ENCODE peak calls at places on chromosome 16, in four cellular contexts. One of them, this sample, is unnamed.

GRCh38 chr16:79066621-79067020 is 533.9 kb downstream of the MAF start:
- DNase-seq in HCT116: no peak
- DNase-seq in OCI-LY7: no peak
- DNase-seq in mucosa of descending colon: no peak
- DNase-seq in this sample: no peak

GRCh38 chr16:642189-643049 is 791 bp downstream of the MCRIP2 start:
- DNase-seq in HCT116: no peak
- DNase-seq in OCI-LY7: peak; percentile 60
- DNase-seq in mucosa of descending colon: peak; percentile 84
- DNase-seq in this sample: peak; percentile 81

GRCh38 chr16:49706620-49707355 is 149.1 kb downstream of the ZNF423 start:
- DNase-seq in mucosa of descending colon: no peak
- DNase-seq in OCI-LY7: no peak
- DNase-seq in HCT116: no peak
- DNase-seq in this sample: no peak

GRCh38 chr16:25959216-25959615 is 267.5 kb downstream of the HS3ST4 start:
- DNase-seq in mucosa of descending colon: peak; percentile 71
- DNase-seq in OCI-LY7: no peak
- DNase-seq in HCT116: no peak
- DNase-seq in this sample: no peak

GRCh38 chr16:11562941-11563340 is 23.8 kb downstream of the LITAF start:
- DNase-seq in OCI-LY7: no peak
- DNase-seq in mucosa of descending colon: no peak
- DNase-seq in HCT116: no peak
- DNase-seq in this sample: no peak

GRCh38 chr16:79658301-79659001 is 57.9 kb upstream of the MAF start:
- DNase-seq in mucosa of descending colon: peak; percentile 8
- DNase-seq in HCT116: no peak
- DNase-seq in OCI-LY7: no peak
- DNase-seq in this sample: no peak

GRCh38 chr16:24015923-24016322 is 180.1 kb downstream of the PRKCB start:
- DNase-seq in HCT116: no peak
- DNase-seq in OCI-LY7: no peak
- DNase-seq in mucosa of descending colon: no peak
- DNase-seq in this sample: no peak

GRCh38 chr16:30786936-30787612 is at the start of gene ZNF629:
- DNase-seq in OCI-LY7: peak; percentile 39
- DNase-seq in HCT116: peak; percentile 39
- DNase-seq in mucosa of descending colon: peak; percentile 80
- DNase-seq in this sample: no peak

GRCh38 chr16:11285842-11286241 is 4.7 kb upstream of the PRM1 start:
- DNase-seq in OCI-LY7: no peak
- DNase-seq in mucosa of descending colon: no peak
- DNase-seq in HCT116: no peak
- DNase-seq in this sample: no peak

GRCh38 chr16:74734361-74735161 is 33.9 kb upstream of the MLKL start:
- DNase-seq in OCI-LY7: no peak
- DNase-seq in HCT116: no peak
- DNase-seq in mucosa of descending colon: no peak
- DNase-seq in this sample: no peak

DNA sequence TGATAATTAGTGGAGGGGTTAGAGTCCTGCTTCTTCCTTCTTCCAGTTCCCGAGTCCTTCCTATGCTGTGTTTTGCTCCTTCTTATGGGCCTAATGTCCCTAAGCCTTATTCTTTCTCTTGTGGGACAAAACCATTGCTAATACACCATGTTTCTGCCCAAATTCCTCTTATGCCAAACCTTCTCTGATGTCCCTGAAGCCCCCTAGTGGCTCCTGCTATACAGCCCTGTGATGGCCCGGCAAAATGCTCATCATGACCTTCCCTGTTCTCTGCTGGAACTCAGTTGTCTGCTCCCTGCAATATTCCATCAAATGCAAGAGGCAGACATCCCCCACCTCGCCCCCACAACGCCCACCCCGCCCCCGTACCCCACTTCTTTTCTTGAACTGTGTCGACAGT is 171.6 kb downstream of the CDH11 start:
- DNase-seq in HCT116: no peak
- DNase-seq in mucosa of descending colon: no peak
- DNase-seq in OCI-LY7: no peak
- DNase-seq in this sample: no peak
- TF ChIP-seq CTCF in HCT116: no peak
- TF ChIP-seq CTCF in mucosa of descending colon: no peak
- TF ChIP-seq CTCF in OCI-LY7: peak; percentile 59
- TF ChIP-seq CTCF in this sample: no peak

GRCh38 chr16:47019563-47019962 is 46.1 kb upstream of the DNAJA2 start:
- DNase-seq in OCI-LY7: no peak
- DNase-seq in HCT116: no peak
- DNase-seq in mucosa of descending colon: no peak
- DNase-seq in this sample: no peak

GRCh38 chr16:47018223-47018891 is 44.9 kb upstream of the DNAJA2 start:
- DNase-seq in OCI-LY7: peak; percentile 80
- DNase-seq in HCT116: peak; percentile 71
- DNase-seq in mucosa of descending colon: peak; percentile 60
- DNase-seq in this sample: peak; percentile 96

GRCh38 chr16:47016700-47017133 is 43.2 kb upstream of the DNAJA2 start:
- DNase-seq in mucosa of descending colon: no peak
- DNase-seq in OCI-LY7: no peak
- DNase-seq in HCT116: no peak
- DNase-seq in this sample: peak; percentile 80

GRCh38 chr16:47013910-47014309 is 40.4 kb upstream of the DNAJA2 start:
- DNase-seq in mucosa of descending colon: no peak
- DNase-seq in HCT116: no peak
- DNase-seq in OCI-LY7: no peak
- DNase-seq in this sample: no peak

DNA sequence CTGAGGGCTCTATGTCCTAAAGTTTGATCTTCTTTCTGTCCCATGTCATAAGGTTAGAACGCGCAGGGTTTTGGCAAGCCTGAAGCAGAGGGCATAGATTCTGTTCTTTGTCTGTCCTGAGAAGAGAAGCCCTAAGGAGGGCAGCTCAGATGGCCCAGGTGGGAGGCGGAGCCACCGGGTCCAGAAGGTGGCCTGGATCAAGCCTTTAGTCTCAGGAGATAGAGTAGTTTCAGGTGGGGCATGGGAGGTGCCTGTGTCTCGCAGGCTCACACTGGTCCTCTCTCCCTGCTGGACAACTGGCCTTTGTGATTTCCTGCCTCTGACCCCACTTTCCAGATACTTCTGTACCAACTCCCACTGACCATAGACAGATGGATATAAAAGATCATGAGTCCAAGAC is 44.2 kb upstream of the DNAJA2 start:
- DNase-seq in mucosa of descending colon: no peak
- DNase-seq in HCT116: no peak
- DNase-seq in OCI-LY7: no peak
- DNase-seq in this sample: no peak
- H3K4me3 ChIP-seq in mucosa of descending colon: no peak overlapping the region
- H3K4me3 ChIP-seq in HCT116: no peak overlapping the region
- H3K4me3 ChIP-seq in OCI-LY7: no peak overlapping the region
- H3K4me3 ChIP-seq in this sample: peak overlapping the region; percentile 26

DNA sequence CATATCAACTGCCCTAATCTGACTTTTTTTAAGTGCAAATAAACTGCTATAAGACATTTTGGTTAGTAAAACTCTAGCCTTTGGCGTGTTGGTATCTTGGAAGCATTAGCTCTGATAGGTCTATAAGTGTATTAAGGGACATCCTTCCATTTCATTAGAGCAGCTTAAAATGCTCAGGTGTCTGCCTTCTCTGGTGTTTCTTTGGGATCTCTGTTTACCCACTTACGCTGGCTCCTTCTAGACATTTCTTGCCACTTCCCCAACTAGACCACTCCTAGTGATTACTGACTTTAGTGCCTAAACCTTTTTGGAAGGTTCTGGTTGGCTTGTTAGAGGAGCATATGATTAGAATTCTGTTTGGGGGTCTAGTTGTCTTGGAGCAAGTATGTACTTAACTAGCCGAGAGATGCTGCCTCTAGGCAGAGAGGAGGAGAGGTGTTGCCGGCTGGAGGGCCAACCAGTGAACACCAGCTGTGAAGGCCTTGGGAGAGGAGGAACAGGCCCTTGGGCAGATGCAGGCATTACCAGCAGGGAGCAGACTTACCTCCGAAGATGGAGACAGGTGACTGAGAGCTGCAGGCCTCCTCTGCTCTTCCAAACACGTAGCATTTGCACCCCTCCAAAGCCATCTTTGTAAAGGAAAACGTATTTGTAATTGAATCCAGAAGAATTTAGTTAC is 15.2 kb upstream of the CLEC18C start:
- DNase-seq in HCT116: no peak
- DNase-seq in mucosa of descending colon: no peak
- DNase-seq in OCI-LY7: no peak
- DNase-seq in this sample: no peak
- TF ChIP-seq CTCF in HCT116: no peak
- TF ChIP-seq CTCF in mucosa of descending colon: no peak
- TF ChIP-seq CTCF in OCI-LY7: peak; percentile 37
- TF ChIP-seq CTCF in this sample: no peak

GRCh38 chr16:58503166-58503862 is 3.4 kb downstream of the NDRG4 start:
- DNase-seq in HCT116: no peak
- DNase-seq in mucosa of descending colon: no peak
- DNase-seq in OCI-LY7: no peak
- DNase-seq in this sample: no peak
- H3K4me3 ChIP-seq in HCT116: no peak overlapping the region
- H3K4me3 ChIP-seq in mucosa of descending colon: no peak overlapping the region
- H3K4me3 ChIP-seq in OCI-LY7: no peak overlapping the region
- H3K4me3 ChIP-seq in this sample: no peak overlapping the region

GRCh38 chr16:7026639-7027038 is 306.0 kb upstream of the RBFOX1 start:
- DNase-seq in mucosa of descending colon: no peak
- DNase-seq in HCT116: no peak
- DNase-seq in OCI-LY7: no peak
- DNase-seq in this sample: no peak

GRCh38 chr16:7021653-7022275 is 310.9 kb upstream of the RBFOX1 start:
- DNase-seq in mucosa of descending colon: no peak
- DNase-seq in OCI-LY7: no peak
- DNase-seq in HCT116: no peak
- DNase-seq in this sample: no peak

GRCh38 chr16:7025616-7026190 is 306.9 kb upstream of the RBFOX1 start:
- DNase-seq in mucosa of descending colon: peak; percentile 78
- DNase-seq in HCT116: no peak
- DNase-seq in OCI-LY7: peak; percentile 57
- DNase-seq in this sample: peak; percentile 34
- TF ChIP-seq CTCF in mucosa of descending colon: peak; percentile 39
- TF ChIP-seq CTCF in HCT116: no peak
- TF ChIP-seq CTCF in OCI-LY7: peak; percentile 83
- TF ChIP-seq CTCF in this sample: peak; percentile 52

DNA sequence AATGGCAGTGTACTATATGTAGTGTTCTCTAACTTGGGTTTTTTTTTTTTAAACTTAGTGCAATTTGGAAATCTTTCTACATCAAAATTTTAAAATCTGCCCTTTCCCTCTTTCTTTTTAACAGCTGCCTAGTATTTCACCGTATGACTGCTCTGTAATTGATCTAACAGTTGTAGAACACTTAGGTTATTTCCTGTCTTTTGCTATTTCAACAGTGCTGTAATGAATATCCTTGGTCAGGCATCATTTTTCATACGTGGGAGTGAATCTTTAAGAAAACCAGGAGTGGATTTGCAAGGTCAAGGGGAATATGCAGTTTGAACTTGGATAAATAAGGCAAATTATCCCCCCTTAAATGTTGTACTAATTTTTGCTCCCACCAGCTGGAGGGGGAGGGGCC is 3.8 kb downstream of the NLRC5 start:
- DNase-seq in OCI-LY7: no peak
- DNase-seq in mucosa of descending colon: no peak
- DNase-seq in HCT116: no peak
- DNase-seq in this sample: no peak
- H3K4me3 ChIP-seq in OCI-LY7: peak overlapping the region; percentile 17
- H3K4me3 ChIP-seq in mucosa of descending colon: no peak overlapping the region
- H3K4me3 ChIP-seq in HCT116: no peak overlapping the region
- H3K4me3 ChIP-seq in this sample: no peak overlapping the region

GRCh38 chr16:52785653-52786052 is 238.7 kb upstream of the TOX3 start:
- DNase-seq in HCT116: no peak
- DNase-seq in mucosa of descending colon: peak; percentile 56
- DNase-seq in OCI-LY7: no peak
- DNase-seq in this sample: no peak
- TF ChIP-seq CTCF in HCT116: no peak
- TF ChIP-seq CTCF in mucosa of descending colon: no peak
- TF ChIP-seq CTCF in OCI-LY7: no peak
- TF ChIP-seq CTCF in this sample: no peak

DNA sequence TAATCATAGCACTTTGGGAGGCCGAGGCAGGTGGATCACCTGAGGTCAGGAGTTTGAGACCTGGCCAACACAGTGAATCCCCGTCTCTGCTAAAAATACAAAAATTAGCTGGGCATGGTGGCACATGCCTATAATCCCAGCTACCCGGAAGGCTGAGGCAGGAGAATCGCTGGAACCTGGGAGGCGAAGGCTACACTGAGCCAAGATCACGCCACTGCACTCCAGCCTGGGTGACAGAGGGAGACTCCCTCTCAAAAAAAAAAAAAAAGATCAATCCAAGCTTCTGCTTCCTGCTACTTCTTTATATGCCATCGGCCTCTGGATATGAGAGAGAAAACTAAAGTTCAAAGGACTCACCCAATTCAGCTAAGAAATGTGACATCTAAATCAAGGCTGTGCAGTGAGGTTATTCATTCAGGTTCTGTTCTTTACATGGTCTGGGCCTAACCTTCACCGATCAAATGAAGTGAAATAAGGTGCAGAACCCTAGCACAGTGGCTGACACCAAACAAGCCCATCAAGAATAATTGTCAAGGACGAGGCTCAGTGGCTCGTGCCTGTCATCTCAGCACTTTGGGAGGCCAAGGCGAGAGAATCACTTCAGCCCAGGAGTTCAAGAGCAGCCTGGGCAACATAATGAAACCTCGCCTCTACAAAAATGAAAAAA is 25.6 kb downstream of the ZP2 start:
- DNase-seq in HCT116: no peak
- DNase-seq in OCI-LY7: no peak
- DNase-seq in mucosa of descending colon: peak; percentile 41
- DNase-seq in this sample: no peak
- H3K4me3 ChIP-seq in HCT116: no peak overlapping the region
- H3K4me3 ChIP-seq in OCI-LY7: no peak overlapping the region
- H3K4me3 ChIP-seq in mucosa of descending colon: no peak overlapping the region
- H3K4me3 ChIP-seq in this sample: no peak overlapping the region

DNA sequence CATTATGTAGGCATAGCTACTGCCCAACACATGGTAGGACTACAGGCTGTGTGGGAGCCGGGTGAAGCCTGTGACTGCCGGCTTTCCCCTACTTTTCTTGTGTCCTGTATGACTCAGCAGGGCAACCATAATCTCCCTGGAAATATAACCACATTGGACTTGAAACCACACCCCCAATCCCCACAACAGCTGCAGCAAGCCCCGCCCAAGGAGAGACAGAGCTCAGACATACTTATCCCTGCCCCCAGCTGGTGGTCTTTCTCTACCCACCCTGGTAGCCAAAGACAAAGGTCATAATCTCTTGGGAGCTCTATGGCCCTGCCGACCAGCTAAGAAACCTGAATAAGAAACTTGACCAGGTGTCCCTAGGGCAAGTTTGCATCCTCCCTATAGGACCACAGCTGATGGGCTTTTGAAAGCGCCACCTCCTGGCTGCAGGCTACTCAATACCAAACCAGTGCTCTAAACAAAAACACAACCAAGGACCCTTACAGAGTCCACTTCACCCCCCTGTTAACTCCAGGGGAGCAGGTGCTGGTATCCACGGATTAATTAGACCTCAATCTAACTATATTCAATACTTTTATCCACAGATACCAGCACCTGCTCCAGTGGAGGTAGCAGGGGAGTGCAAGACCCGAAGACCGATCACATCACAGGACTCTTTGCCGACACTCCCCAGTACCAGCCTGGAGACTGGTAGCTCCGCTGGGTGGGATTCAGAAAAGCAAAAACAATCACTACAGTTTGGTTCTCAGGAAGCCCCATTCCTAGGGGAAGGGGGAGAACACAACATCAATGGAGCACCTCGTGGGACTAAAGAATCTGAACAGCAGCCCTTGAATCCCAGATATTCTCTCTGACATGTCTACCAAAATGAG is 91.2 kb downstream of the IRX5 start:
- DNase-seq in OCI-LY7: no peak
- DNase-seq in HCT116: peak; percentile 67
- DNase-seq in mucosa of descending colon: peak; percentile 6
- DNase-seq in this sample: peak; percentile 5
- TF ChIP-seq CTCF in OCI-LY7: peak; percentile 57
- TF ChIP-seq CTCF in HCT116: peak; percentile 34
- TF ChIP-seq CTCF in mucosa of descending colon: no peak
- TF ChIP-seq CTCF in this sample: no peak

This sample was measured in GM12865.